ENCODE peak calls at places on chromosome 22, in seven cellular contexts. E is heart right ventricle, H is K562, S is mammary epithelial cell, R is gastrocnemius medialis, A is astrocyte of the cerebellum, K is Peyer's patch. N is an unnamed sample.

GRCh38 chr22:50436134-50436830 is 38.6 kb downstream of the SBF1 start:
- DNase-seq in E (no peak), H (no peak), S (no peak), R (no peak), A (no peak), K (no peak), N (no peak)

GRCh38 chr22:36364255-36365019 is 23.3 kb downstream of the MYH9 start:
- DNase-seq in E (no peak), H (no peak), S (no peak), R (no peak), A (no peak), K (no peak), N (no peak)

GRCh38 chr22:19051381-19051780 is 70.8 kb downstream of the DGCR2 start:
- DNase-seq in E (no peak), H (no peak), S (no peak), R (no peak), A (no peak), K (no peak), N (no peak)

GRCh38 chr22:24791362-24791761 is 14.6 kb upstream of the SGSM1 start:
- DNase-seq in E (no peak), H (no peak), S (no peak), R (no peak), A (no peak), K (no peak), N (no peak)

GRCh38 chr22:48580481-48580970 is 1247.1 kb downstream of the BRD1 start:
- DNase-seq in E (no peak), H (no peak), S (no peak), R (no peak), A (no peak), K (no peak), N (no peak)

GRCh38 chr22:42439821-42440674 is 7.8 kb upstream of the NFAM1 start:
- DNase-seq in E (no peak), H (no peak), S (peak; percentile 38), R (no peak), A (no peak), K (no peak), N (no peak)

GRCh38 chr22:30538280-30538679 is 8.3 kb downstream of the SEC14L6 start:
- DNase-seq in E (no peak), H (no peak), S (peak; percentile 54), R (no peak), A (no peak), K (no peak), N (no peak)

GRCh38 chr22:42937164-42937854 is 77.6 kb downstream of the PACSIN2 start:
- DNase-seq in E (no peak), H (peak; percentile 52), S (peak; percentile 88), R (no peak), A (peak; percentile 29), K (peak; percentile 68), N (peak; percentile 77)

GRCh38 chr22:17773606-17774205 is 563 bp downstream of the BID start:
- DNase-seq in E (no peak), H (peak; percentile 78), S (peak; percentile 54), R (no peak), A (no peak), K (peak; percentile 53), N (peak; percentile 55)

GRCh38 chr22:30397656-30398635 is 1.1 kb downstream of the SEC14L2 start:
- DNase-seq in E (no peak), H (peak; percentile 15), S (no peak), R (no peak), A (no peak), K (no peak), N (no peak)

GRCh38 chr22:29463487-29464088 is 16.4 kb upstream of the NEFH start:
- DNase-seq in E (no peak), H (no peak), S (no peak), R (no peak), A (no peak), K (no peak), N (no peak)

GRCh38 chr22:44180706-44181032 is at the start of gene PARVG:
- DNase-seq in E (no peak), H (no peak), S (peak; percentile 7), R (no peak), A (no peak), K (peak; percentile 80), N (peak; percentile 16)

GRCh38 chr22:44179989-44180705 is 578 bp upstream of the PARVG start:
- DNase-seq in E (no peak), H (no peak), S (no peak), R (no peak), A (no peak), K (no peak), N (no peak)

GRCh38 chr22:44181912-44182590 is 1.3 kb downstream of the PARVG start:
- DNase-seq in E (no peak), H (no peak), S (no peak), R (no peak), A (no peak), K (no peak), N (no peak)

GRCh38 chr22:44182591-44183588 is 2.2 kb downstream of the PARVG start:
- DNase-seq in E (peak; percentile 34), H (no peak), S (no peak), R (peak; percentile 39), A (no peak), K (peak; percentile 82), N (peak; percentile 31)

DNA sequence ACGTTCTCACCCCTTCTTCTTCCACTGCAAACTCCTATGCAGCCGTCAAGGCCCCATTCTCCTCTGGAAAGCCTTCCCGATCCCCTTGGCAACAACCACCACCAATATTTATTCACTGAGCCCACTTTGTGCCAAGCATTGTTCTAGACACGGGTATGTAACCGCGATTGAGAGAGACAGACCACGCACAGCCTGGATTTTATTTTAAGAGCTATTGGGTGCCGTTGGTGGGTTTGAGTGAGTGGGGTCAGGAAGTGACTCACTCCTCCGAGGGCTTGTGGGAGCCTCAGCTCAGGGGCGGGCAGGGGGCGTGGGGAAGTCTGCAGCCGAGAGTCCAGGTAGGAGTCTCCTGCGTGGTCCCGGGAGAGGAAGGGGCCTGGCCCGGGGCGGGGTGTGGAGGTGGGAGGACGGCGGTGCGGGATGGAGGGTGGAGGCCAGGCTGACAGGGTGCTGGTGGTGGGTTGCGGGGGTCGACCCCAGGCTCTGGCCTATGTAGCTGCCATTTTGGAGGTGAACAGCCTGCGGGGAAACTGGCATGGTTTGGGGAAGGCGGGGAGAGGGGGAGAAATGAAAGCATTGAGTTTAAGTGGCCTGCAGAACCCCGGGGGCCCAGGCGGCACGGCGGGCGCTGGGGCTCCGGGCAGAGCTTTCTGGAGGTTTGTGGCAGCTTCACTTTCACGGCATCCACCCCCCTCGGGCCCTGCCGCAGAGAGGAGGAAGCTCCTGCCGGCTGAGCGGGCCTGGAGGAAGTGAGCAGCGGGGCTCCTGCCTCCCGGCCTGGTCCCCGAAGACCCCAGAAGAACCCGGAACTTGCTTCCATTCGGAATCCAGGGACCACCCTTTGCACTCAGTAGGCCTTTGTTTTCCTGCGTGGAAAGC is 547 bp downstream of the PARVG start:
- DNase-seq in E (no peak), H (no peak), S (no peak), R (no peak), A (no peak), K (peak; percentile 75), N (peak; percentile 29)
- H3K4me3 ChIP-seq in E (peak overlapping the region; percentile 30), H (no peak overlapping the region), S (no peak overlapping the region), R (no peak overlapping the region), A (no peak overlapping the region), K (peak overlapping the region; percentile 50), N (peak overlapping the region; percentile 43)

GRCh38 chr22:23401910-23402274 is 178.2 kb downstream of the IGLL1 start:
- DNase-seq in E (no peak), H (peak; percentile 53), S (peak; percentile 5), R (no peak), A (no peak), K (no peak), N (no peak)
- H3K4me3 ChIP-seq in E (peak overlapping the region; percentile 34), H (peak overlapping the region; percentile 30), S (peak overlapping the region; percentile 53), R (no peak overlapping the region), A (peak overlapping the region; percentile 27), K (peak overlapping the region; percentile 46), N (no peak overlapping the region)

DNA sequence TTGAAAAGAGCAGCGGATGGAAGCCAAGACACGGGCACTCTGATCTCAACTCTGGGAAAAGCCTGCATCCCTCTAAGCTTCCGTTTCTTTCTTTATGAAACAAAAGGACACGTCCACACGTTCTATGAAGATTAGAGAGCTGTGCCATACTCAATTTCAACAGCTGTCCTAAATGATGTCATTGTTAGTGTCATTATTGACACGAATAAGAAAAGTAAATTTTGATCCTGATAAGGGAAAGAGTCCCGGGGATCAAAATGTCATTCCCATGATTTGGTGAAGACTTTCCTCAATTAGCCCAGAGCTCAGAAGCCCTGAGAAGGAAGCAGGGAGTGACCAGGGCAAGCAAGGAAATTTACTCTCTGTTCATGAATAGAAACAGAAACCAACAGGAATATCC is 356.7 kb downstream of the LARGE1 start:
- DNase-seq in E (no peak), H (no peak), S (no peak), R (no peak), A (no peak), K (no peak), N (peak; percentile 27)
- H3K4me3 ChIP-seq in E (peak overlapping the region; percentile 1), H (no peak overlapping the region), S (no peak overlapping the region), R (no peak overlapping the region), A (no peak overlapping the region), K (no peak overlapping the region), N (no peak overlapping the region)

DNA sequence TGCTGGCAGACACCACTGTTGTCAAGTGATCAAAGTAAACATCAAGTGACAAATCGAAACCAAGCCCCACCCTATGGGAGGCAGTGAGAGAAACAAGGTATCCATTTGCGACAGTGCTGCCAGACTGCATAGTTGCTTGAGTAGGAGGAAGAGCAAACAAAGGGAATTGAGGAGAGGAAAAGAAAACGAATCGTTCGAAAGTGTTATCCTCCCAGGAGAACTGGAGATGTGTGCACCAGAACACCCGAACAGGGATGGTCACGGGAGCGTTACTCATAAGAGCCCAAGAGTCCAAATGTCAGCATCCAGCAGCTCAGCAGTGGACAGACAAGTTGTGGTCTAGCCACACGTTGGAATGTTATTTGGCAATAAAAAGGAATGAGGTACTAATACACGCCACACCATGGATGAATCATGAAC is 58.4 kb upstream of the NUP50 start:
- DNase-seq in E (no peak), H (no peak), S (peak; percentile 95), R (no peak), A (no peak), K (no peak), N (peak; percentile 11)
- H3K4me3 ChIP-seq in E (no peak overlapping the region), H (no peak overlapping the region), S (peak overlapping the region; percentile 16), R (no peak overlapping the region), A (no peak overlapping the region), K (no peak overlapping the region), N (no peak overlapping the region)